ENCODE peak calls at places on chromosomes 1 and 21, in seven cellular contexts. Z, V, K, R, W, M and N are unnamed samples.

GRCh38 chr1:38831753-38832734 is 27.5 kb downstream of the RRAGC start:
- DNase-seq in Z (no peak), V (no peak), K (no peak), R (no peak), W (no peak), M (no peak), N (no peak)

GRCh38 chr1:38037481-38037939 is 9.1 kb downstream of the POU3F1 start:
- DNase-seq in Z (no peak), V (no peak), K (no peak), R (no peak), W (no peak), M (peak; percentile 32), N (no peak)

GRCh38 chr1:192668434-192668983 is 32.6 kb downstream of the RGS13 start:
- DNase-seq in Z (no peak), V (no peak), K (peak; percentile 15), R (no peak), W (no peak), M (no peak), N (no peak)

GRCh38 chr1:230205719-230206198 is 138.7 kb downstream of the GALNT2 start:
- DNase-seq in Z (no peak), V (no peak), K (peak; percentile 55), R (no peak), W (no peak), M (no peak), N (no peak)

GRCh38 chr1:178690496-178690895 is 34.5 kb upstream of the RALGPS2 start:
- DNase-seq in Z (no peak), V (no peak), K (no peak), R (no peak), W (no peak), M (no peak), N (no peak)

GRCh38 chr21:45541221-45542039 is 810 bp downstream of the SLC19A1 start:
- DNase-seq in Z (peak; percentile 49), V (peak; percentile 80), K (no peak), R (no peak), W (no peak), M (peak; percentile 76), N (peak; percentile 32)

GRCh38 chr21:30306821-30307330 is 13.2 kb downstream of the KRTAP26-1 start:
- DNase-seq in Z (no peak), V (no peak), K (no peak), R (no peak), W (no peak), M (no peak), N (no peak)

GRCh38 chr1:206521002-206521585 is 13.8 kb downstream of the RASSF5 start:
- DNase-seq in Z (no peak), V (no peak), K (no peak), R (no peak), W (no peak), M (no peak), N (no peak)

GRCh38 chr1:52237430-52237829 is 95.5 kb downstream of the ZFYVE9 start:
- DNase-seq in Z (peak; percentile 56), V (no peak), K (peak; percentile 76), R (no peak), W (no peak), M (no peak), N (peak; percentile 21)

GRCh38 chr1:236345728-236346127 is 48.4 kb upstream of the EDARADD start:
- DNase-seq in Z (no peak), V (no peak), K (peak; percentile 4), R (no peak), W (no peak), M (no peak), N (no peak)

DNA sequence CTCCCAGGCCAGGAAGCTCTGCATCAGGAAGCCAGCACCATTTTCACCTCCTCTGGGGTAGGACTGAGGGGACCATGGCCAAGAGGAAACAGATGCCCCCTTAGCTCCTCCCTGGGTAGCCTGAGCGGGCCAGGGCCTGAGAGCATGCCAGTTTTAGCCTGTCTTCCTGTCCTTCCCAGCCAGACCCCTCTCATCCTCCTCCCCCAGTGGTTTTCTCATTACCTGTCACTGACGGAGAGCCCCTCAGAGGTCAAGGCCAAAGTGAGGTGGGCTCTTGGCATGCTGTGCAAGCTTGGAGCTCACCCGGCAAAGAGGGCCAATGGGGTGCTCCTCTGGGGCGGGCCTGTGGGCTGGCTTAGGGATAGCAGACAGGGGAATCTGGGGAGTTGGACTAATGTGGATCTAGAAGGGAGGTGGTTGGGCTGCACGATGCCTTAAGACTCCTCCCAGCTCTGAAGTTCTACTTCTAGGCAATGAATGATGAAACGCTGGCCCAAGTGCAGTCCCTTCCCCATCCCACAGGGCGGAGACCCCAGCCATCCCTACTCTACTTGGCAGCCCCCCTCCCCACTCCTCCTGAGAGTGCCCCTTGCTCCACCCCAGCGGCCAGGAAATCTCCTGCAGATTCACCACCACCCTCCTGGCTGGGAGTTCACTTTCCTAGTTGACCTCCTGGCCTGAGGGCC is 9.5 kb upstream of the LMNA start:
- DNase-seq in Z (peak; percentile 69), V (no peak), K (no peak), R (no peak), W (no peak), M (no peak), N (no peak)
- TF ChIP-seq CTCF in Z (no peak), V (no peak), K (no peak), R (no peak), W (peak; percentile 14), M (no peak), N (no peak)

GRCh38 chr1:66711420-66711819 is 40.8 kb upstream of the DYNLT5 start:
- DNase-seq in Z (no peak), V (no peak), K (peak; percentile 3), R (no peak), W (no peak), M (peak; percentile 10), N (peak; percentile 5)
- TF ChIP-seq CTCF in Z (peak; percentile 26), V (peak; percentile 32), K (peak; percentile 57), R (peak; percentile 22), W (peak; percentile 42), M (peak; percentile 44), N (peak; percentile 19)

DNA sequence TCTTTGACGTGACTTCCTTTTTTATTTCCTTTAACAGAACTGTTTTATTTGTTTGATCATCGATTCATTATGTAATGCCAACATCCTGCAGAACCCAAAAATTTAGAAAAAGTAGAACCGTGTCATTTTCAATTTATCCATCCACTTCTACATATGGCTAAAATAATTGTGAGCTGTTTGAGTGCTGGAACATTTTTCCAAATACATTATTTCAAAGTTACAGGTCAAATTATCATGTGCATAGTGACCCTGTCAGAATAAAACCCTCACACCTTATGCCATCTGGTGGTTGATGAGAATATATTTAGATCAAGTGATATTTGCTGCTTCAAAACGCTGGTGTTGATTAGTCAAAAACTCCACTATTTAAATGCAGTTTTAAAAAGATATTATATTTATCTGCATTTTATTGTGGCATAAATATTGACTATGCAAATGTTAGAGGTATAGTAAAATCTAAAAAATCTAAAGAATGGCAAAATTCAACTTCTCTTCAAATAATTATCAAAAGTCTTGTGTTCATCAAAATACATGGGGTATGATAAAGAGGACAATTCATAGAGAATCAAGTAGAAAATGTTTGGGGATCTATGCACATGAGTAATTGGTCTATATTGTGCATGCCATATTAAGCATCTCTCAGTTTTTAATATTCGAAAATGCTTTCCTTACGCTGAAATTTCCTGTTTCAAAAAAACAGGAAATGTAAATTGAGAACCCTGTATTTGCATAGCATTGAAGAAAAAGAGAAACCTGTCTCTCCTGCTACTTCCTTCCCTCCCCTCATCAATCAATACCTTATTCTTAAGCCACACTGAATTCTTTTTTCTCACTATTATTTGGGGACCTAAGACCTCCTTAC is 39.7 kb downstream of the UBE2U start:
- DNase-seq in Z (peak; percentile 80), V (no peak), K (peak; percentile 32), R (no peak), W (no peak), M (no peak), N (peak; percentile 33)
- TF ChIP-seq CTCF in Z (peak; percentile 37), V (peak; percentile 54), K (peak; percentile 34), R (peak; percentile 46), W (peak; percentile 35), M (peak; percentile 40), N (no peak)

DNA sequence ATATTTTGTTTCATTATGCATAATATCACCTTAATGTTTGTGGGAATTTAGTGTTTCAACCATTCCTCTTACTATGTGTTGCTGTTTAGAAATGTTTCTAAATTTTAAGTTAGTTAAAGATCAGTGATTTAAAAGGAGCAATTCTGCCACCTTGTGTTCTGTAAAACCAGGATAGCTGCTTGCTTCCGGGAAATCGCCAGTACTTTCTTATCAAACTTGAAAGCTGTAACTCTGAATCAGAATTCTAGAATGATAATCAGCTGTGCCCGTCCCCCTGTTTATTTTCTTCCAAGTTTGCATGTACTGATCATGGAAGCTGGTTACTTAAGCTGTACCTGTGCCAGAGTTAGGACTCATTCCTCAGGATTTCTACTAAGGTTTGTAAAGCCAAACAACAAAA is 656.4 kb downstream of the LTN1 start:
- DNase-seq in Z (peak; percentile 93), V (no peak), K (peak; percentile 60), R (peak; percentile 31), W (peak; percentile 55), M (peak; percentile 34), N (peak; percentile 58)
- TF ChIP-seq CTCF in Z (peak; percentile 57), V (peak; percentile 69), K (peak; percentile 63), R (peak; percentile 56), W (peak; percentile 49), M (peak; percentile 73), N (peak; percentile 43)

GRCh38 chr21:34635307-34635706 is 20.4 kb upstream of the RCAN1 start:
- DNase-seq in Z (no peak), V (no peak), K (no peak), R (no peak), W (no peak), M (peak; percentile 27), N (no peak)
- TF ChIP-seq CTCF in Z (peak; percentile 26), V (peak; percentile 44), K (peak; percentile 56), R (peak; percentile 41), W (peak; percentile 28), M (peak; percentile 49), N (peak; percentile 39)